ENCODE peak calls at places on chromosome 22, in nine cellular contexts. K is SK-N-SH; I is thoracic aorta; J is pancreas; D is naive thymus-derived CD4-positive, alpha-beta T cell; T is transverse colon; H is esophagus squamous epithelium; F is heart left ventricle; S is iPS DF 6.9. G is an unnamed sample.

GRCh38 chr22:36659762-36660509 is 43.6 kb downstream of the CACNG2 start:
- DNase-seq in K (peak; percentile 88), I (peak; percentile 85), J (peak; percentile 95), D (no peak), T (peak; percentile 77), H (peak; percentile 25), F (peak; percentile 83), S (no peak), G (peak; percentile 17)

GRCh38 chr22:37183432-37184379 is 4.3 kb downstream of the C1QTNF6 start:
- DNase-seq in K (no peak), I (no peak), J (peak; percentile 46), D (no peak), T (no peak), H (no peak), F (no peak), S (no peak), G (no peak)

GRCh38 chr22:45777046-45777851 is 105.6 kb downstream of the ATXN10 start:
- DNase-seq in K (no peak), I (no peak), J (no peak), D (no peak), T (no peak), H (no peak), F (no peak), S (no peak), G (no peak)

GRCh38 chr22:37193629-37194191 is 5.7 kb upstream of the C1QTNF6 start:
- DNase-seq in K (no peak), I (no peak), J (no peak), D (peak; percentile 63), T (peak; percentile 39), H (no peak), F (peak; percentile 44), S (no peak), G (no peak)

GRCh38 chr22:31451709-31452571 is 37.7 kb downstream of the EIF4ENIF1 start:
- DNase-seq in K (peak; percentile 27), I (no peak), J (no peak), D (no peak), T (no peak), H (no peak), F (no peak), S (no peak), G (no peak)

GRCh38 chr22:47291565-47292495 is 529.4 kb downstream of the TBC1D22A start:
- DNase-seq in K (no peak), I (no peak), J (no peak), D (no peak), T (no peak), H (no peak), F (no peak), S (no peak), G (no peak)

GRCh38 chr22:19132153-19132552 is 1.0 kb downstream of the TSSK2 start:
- DNase-seq in K (no peak), I (no peak), J (peak; percentile 39), D (no peak), T (no peak), H (no peak), F (no peak), S (no peak), G (no peak)

GRCh38 chr22:31177420-31178162 is 17.6 kb downstream of the RNF185 start:
- DNase-seq in K (no peak), I (peak; percentile 51), J (no peak), D (no peak), T (no peak), H (no peak), F (no peak), S (no peak), G (no peak)

GRCh38 chr22:47292546-47293320 is 530.3 kb downstream of the TBC1D22A start:
- DNase-seq in K (no peak), I (no peak), J (no peak), D (no peak), T (no peak), H (no peak), F (no peak), S (no peak), G (no peak)

GRCh38 chr22:33757443-33758124 is 162.7 kb downstream of the LARGE1 start:
- DNase-seq in K (no peak), I (no peak), J (no peak), D (no peak), T (no peak), H (no peak), F (no peak), S (no peak), G (no peak)

GRCh38 chr22:29163808-29164207 is 41.9 kb upstream of the EMID1 start:
- DNase-seq in K (no peak), I (no peak), J (peak; percentile 17), D (no peak), T (no peak), H (no peak), F (no peak), S (no peak), G (no peak)

GRCh38 chr22:44330727-44331660 is 18.2 kb upstream of the SHISAL1 start:
- DNase-seq in K (peak; percentile 71), I (no peak), J (peak; percentile 66), D (no peak), T (no peak), H (no peak), F (no peak), S (no peak), G (no peak)

GRCh38 chr22:44024288-44024908 is at the start of gene PARVB:
- DNase-seq in K (peak; percentile 84), I (no peak), J (peak; percentile 65), D (peak; percentile 52), T (peak; percentile 17), H (no peak), F (peak; percentile 46), S (no peak), G (no peak)

GRCh38 chr22:35191412-35191811 is 65.9 kb upstream of the HMGXB4 start:
- DNase-seq in K (no peak), I (no peak), J (no peak), D (no peak), T (no peak), H (no peak), F (no peak), S (no peak), G (no peak)

GRCh38 chr22:22703715-22704114 is 59.3 kb downstream of the GGTLC2 start:
- DNase-seq in K (no peak), I (no peak), J (peak; percentile 30), D (no peak), T (no peak), H (no peak), F (no peak), S (no peak), G (no peak)

GRCh38 chr22:21982338-21982965 is at the start of gene TOP3B:
- DNase-seq in K (peak; percentile 92), I (no peak), J (peak; percentile 93), D (peak; percentile 87), T (peak; percentile 86), H (peak; percentile 16), F (peak; percentile 82), S (peak; percentile 33), G (peak; percentile 73)

GRCh38 chr22:19174106-19175025 is 4.2 kb downstream of the SLC25A1 start:
- DNase-seq in K (no peak), I (no peak), J (peak; percentile 36), D (no peak), T (no peak), H (no peak), F (no peak), S (no peak), G (no peak)

GRCh38 chr22:42515896-42516295 is 3.7 kb downstream of the RRP7A start:
- DNase-seq in K (no peak), I (no peak), J (peak; percentile 68), D (no peak), T (no peak), H (no peak), F (no peak), S (no peak), G (no peak)

GRCh38 chr22:39530692-39531331 is 1.7 kb downstream of the RPS19BP1 start:
- DNase-seq in K (peak; percentile 45), I (no peak), J (no peak), D (no peak), T (no peak), H (no peak), F (no peak), S (no peak), G (no peak)
- H3K4me3 ChIP-seq in K (no peak overlapping the region), I (no peak overlapping the region), J (no peak overlapping the region), D (no peak overlapping the region), T (no peak overlapping the region), H (no peak overlapping the region), F (no peak overlapping the region), S (no peak overlapping the region), G (no peak overlapping the region)

DNA sequence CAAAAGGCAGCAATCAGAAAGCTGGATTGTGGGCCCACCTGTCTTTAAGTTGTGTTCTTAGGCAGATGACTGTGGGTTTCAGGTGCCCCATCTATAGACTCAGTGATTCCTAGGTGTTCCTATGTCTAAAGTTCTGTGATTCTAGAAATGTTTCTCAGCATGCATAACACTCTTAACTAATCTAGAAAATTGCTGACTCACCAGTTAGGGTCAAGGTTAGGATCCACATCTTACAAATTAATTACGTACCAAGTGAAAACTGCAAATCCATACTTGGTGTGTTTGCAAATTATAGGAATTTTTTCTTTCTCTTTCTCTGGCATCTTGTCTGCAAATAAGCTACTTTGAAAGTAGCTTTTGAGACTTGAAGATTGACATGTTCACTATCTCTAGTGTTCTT is 7.7 kb downstream of the CECR2 start:
- DNase-seq in K (no peak), I (no peak), J (no peak), D (no peak), T (no peak), H (no peak), F (no peak), S (no peak), G (no peak)
- H3K4me1 ChIP-seq in K (no peaks in the 10 kb centered on the region), I (no peaks in the 10 kb centered on the region), J (no peaks in the 10 kb centered on the region), D (no peaks in the 10 kb centered on the region), T (no peaks in the 10 kb centered on the region), H (no peaks in the 10 kb centered on the region), F (peaks cover 28% of the 10 kb centered on the region), S (peaks cover 8% of the 10 kb centered on the region), G (no peaks in the 10 kb centered on the region)

GRCh38 chr22:40190501-40190900 is 12.8 kb downstream of the TNRC6B start:
- DNase-seq in K (no peak), I (no peak), J (no peak), D (no peak), T (no peak), H (no peak), F (no peak), S (no peak), G (no peak)

GRCh38 chr22:40194656-40195055 is 16.9 kb downstream of the TNRC6B start:
- DNase-seq in K (no peak), I (no peak), J (no peak), D (no peak), T (no peak), H (no peak), F (no peak), S (no peak), G (no peak)

GRCh38 chr22:40196628-40197027 is 18.9 kb downstream of the TNRC6B start:
- DNase-seq in K (no peak), I (no peak), J (no peak), D (peak; percentile 44), T (no peak), H (no peak), F (no peak), S (no peak), G (no peak)

GRCh38 chr22:40189979-40190378 is 12.3 kb downstream of the TNRC6B start:
- DNase-seq in K (no peak), I (no peak), J (no peak), D (no peak), T (no peak), H (no peak), F (no peak), S (no peak), G (no peak)

GRCh38 chr22:40193429-40194421 is 16.0 kb downstream of the TNRC6B start:
- DNase-seq in K (no peak), I (no peak), J (no peak), D (no peak), T (no peak), H (no peak), F (no peak), S (no peak), G (no peak)
- H3K4me3 ChIP-seq in K (no peak overlapping the region), I (no peak overlapping the region), J (no peak overlapping the region), D (no peak overlapping the region), T (no peak overlapping the region), H (no peak overlapping the region), F (no peak overlapping the region), S (no peak overlapping the region), G (no peak overlapping the region)

GRCh38 chr22:49922926-49923325 is 4.5 kb downstream of the CRELD2 start:
- DNase-seq in K (no peak), I (no peak), J (no peak), D (no peak), T (no peak), H (no peak), F (no peak), S (no peak), G (no peak)
- H3K4me1 ChIP-seq in K (no peaks in the 10 kb centered on the region), I (peaks cover 13% of the 10 kb centered on the region), J (peaks cover 7% of the 10 kb centered on the region), D (peaks cover 14% of the 10 kb centered on the region), T (peaks cover 12% of the 10 kb centered on the region), H (peaks cover 8% of the 10 kb centered on the region), F (peaks cover 11% of the 10 kb centered on the region), S (no peaks in the 10 kb centered on the region), G (peaks cover 25% of the 10 kb centered on the region)

G was measured in CD8-positive, alpha-beta T cell.